ENCODE peak calls at places on chromosomes 3 and 15, in nine cellular contexts. One of them, this sample, is unnamed. For H3K4me1, the result is how much of the 10 kb centered on the place peaks cover.

GRCh38 chr3:190773948-190774347 is 88.5 kb downstream of the GMNC start:
- DNase-seq in upper lobe of right lung: no peak
- DNase-seq in effector memory CD4-positive, alpha-beta T cell: no peak
- DNase-seq in thoracic aorta: no peak
- DNase-seq in lung: no peak
- DNase-seq in mesenchymal stem cell: no peak
- DNase-seq in GM23248: no peak
- DNase-seq in psoas muscle: no peak
- DNase-seq in transverse colon: no peak
- DNase-seq in this sample: no peak

GRCh38 chr3:111852540-111852939 is 6.5 kb upstream of the PHLDB2 start:
- DNase-seq in upper lobe of right lung: no peak
- DNase-seq in effector memory CD4-positive, alpha-beta T cell: no peak
- DNase-seq in thoracic aorta: no peak
- DNase-seq in lung: no peak
- DNase-seq in mesenchymal stem cell: no peak
- DNase-seq in GM23248: no peak
- DNase-seq in psoas muscle: no peak
- DNase-seq in transverse colon: no peak
- DNase-seq in this sample: no peak

GRCh38 chr3:120177151-120177550 is 82.9 kb upstream of the GSK3B start:
- DNase-seq in upper lobe of right lung: no peak
- DNase-seq in effector memory CD4-positive, alpha-beta T cell: no peak
- DNase-seq in thoracic aorta: peak
- DNase-seq in lung: peak
- DNase-seq in mesenchymal stem cell: peak
- DNase-seq in GM23248: peak
- DNase-seq in psoas muscle: peak
- DNase-seq in transverse colon: no peak
- DNase-seq in this sample: no peak

GRCh38 chr3:58880182-58880581 is 169.6 kb downstream of the CFAP20DC start:
- DNase-seq in upper lobe of right lung: no peak
- DNase-seq in effector memory CD4-positive, alpha-beta T cell: no peak
- DNase-seq in thoracic aorta: no peak
- DNase-seq in lung: no peak
- DNase-seq in mesenchymal stem cell: no peak
- DNase-seq in GM23248: peak
- DNase-seq in psoas muscle: no peak
- DNase-seq in transverse colon: no peak
- DNase-seq in this sample: no peak

GRCh38 chr15:73697033-73697467 is 12.9 kb downstream of the CD276 start:
- DNase-seq in upper lobe of right lung: peak
- DNase-seq in effector memory CD4-positive, alpha-beta T cell: peak
- DNase-seq in thoracic aorta: peak
- DNase-seq in lung: peak
- DNase-seq in mesenchymal stem cell: peak
- DNase-seq in GM23248: peak
- DNase-seq in psoas muscle: peak
- DNase-seq in transverse colon: peak
- DNase-seq in this sample: peak

GRCh38 chr15:99361541-99362185 is 110.4 kb downstream of the LRRC28 start:
- DNase-seq in upper lobe of right lung: no peak
- DNase-seq in effector memory CD4-positive, alpha-beta T cell: no peak
- DNase-seq in thoracic aorta: no peak
- DNase-seq in lung: no peak
- DNase-seq in mesenchymal stem cell: no peak
- DNase-seq in GM23248: peak
- DNase-seq in psoas muscle: no peak
- DNase-seq in transverse colon: no peak
- DNase-seq in this sample: no peak

GRCh38 chr3:194129581-194130133 is 6.3 kb upstream of the HES1 start:
- DNase-seq in upper lobe of right lung: no peak
- DNase-seq in effector memory CD4-positive, alpha-beta T cell: no peak
- DNase-seq in thoracic aorta: no peak
- DNase-seq in lung: no peak
- DNase-seq in mesenchymal stem cell: peak
- DNase-seq in GM23248: peak
- DNase-seq in psoas muscle: peak
- DNase-seq in transverse colon: peak
- DNase-seq in this sample: no peak

GRCh38 chr3:142586803-142587406 is 8.4 kb upstream of the ATR start:
- DNase-seq in upper lobe of right lung: no peak
- DNase-seq in effector memory CD4-positive, alpha-beta T cell: no peak
- DNase-seq in thoracic aorta: no peak
- DNase-seq in lung: peak
- DNase-seq in mesenchymal stem cell: peak
- DNase-seq in GM23248: peak
- DNase-seq in psoas muscle: no peak
- DNase-seq in transverse colon: peak
- DNase-seq in this sample: no peak

GRCh38 chr3:66598168-66598567 is 97.3 kb upstream of the LRIG1 start:
- DNase-seq in upper lobe of right lung: no peak
- DNase-seq in effector memory CD4-positive, alpha-beta T cell: no peak
- DNase-seq in thoracic aorta: peak
- DNase-seq in lung: no peak
- DNase-seq in mesenchymal stem cell: no peak
- DNase-seq in GM23248: peak
- DNase-seq in psoas muscle: no peak
- DNase-seq in transverse colon: no peak
- DNase-seq in this sample: no peak

GRCh38 chr3:150251654-150252053 is 156.4 kb upstream of the TSC22D2 start:
- DNase-seq in upper lobe of right lung: no peak
- DNase-seq in effector memory CD4-positive, alpha-beta T cell: no peak
- DNase-seq in thoracic aorta: no peak
- DNase-seq in lung: no peak
- DNase-seq in mesenchymal stem cell: peak
- DNase-seq in GM23248: peak
- DNase-seq in psoas muscle: no peak
- DNase-seq in transverse colon: no peak
- DNase-seq in this sample: no peak

DNA sequence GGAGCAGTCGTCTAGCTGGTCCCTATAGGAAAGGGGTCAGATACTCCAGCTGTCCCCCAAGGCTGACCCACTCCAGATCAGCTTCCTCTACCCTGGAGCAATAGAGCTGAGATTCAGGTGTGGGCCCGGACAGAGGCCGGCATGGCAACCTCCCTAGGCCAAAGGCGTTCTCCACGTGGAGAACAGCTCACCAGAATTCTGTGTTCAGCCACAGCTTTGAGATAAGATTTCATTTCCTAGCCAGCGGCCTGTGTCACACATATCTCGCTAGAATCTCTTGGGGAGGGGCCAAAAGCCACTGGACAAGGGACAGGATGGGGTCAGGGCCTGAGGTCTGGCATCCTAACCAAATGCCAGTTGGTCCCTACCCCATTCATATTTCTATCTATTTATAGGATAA is 20.1 kb downstream of the SRGAP3 start:
- DNase-seq in upper lobe of right lung: no peak
- DNase-seq in effector memory CD4-positive, alpha-beta T cell: no peak
- DNase-seq in thoracic aorta: no peak
- DNase-seq in lung: no peak
- DNase-seq in mesenchymal stem cell: no peak
- DNase-seq in GM23248: no peak
- DNase-seq in psoas muscle: no peak
- DNase-seq in transverse colon: no peak
- DNase-seq in this sample: no peak
- H3K27ac ChIP-seq in upper lobe of right lung: no peak
- H3K27ac ChIP-seq in effector memory CD4-positive, alpha-beta T cell: no peak
- H3K27ac ChIP-seq in thoracic aorta: no peak
- H3K27ac ChIP-seq in lung: no peak
- H3K27ac ChIP-seq in mesenchymal stem cell: no peak
- H3K27ac ChIP-seq in GM23248: no peak
- H3K27ac ChIP-seq in psoas muscle: peak
- H3K27ac ChIP-seq in transverse colon: no peak
- H3K27ac ChIP-seq in this sample: no peak

GRCh38 chr3:158728851-158729250 is 3.4 kb downstream of the RARRES1 start:
- DNase-seq in upper lobe of right lung: no peak
- DNase-seq in effector memory CD4-positive, alpha-beta T cell: no peak
- DNase-seq in thoracic aorta: no peak
- DNase-seq in lung: no peak
- DNase-seq in mesenchymal stem cell: no peak
- DNase-seq in GM23248: no peak
- DNase-seq in psoas muscle: no peak
- DNase-seq in transverse colon: no peak
- DNase-seq in this sample: no peak

GRCh38 chr3:158723991-158724390 is 8.3 kb downstream of the RARRES1 start:
- DNase-seq in upper lobe of right lung: no peak
- DNase-seq in effector memory CD4-positive, alpha-beta T cell: no peak
- DNase-seq in thoracic aorta: no peak
- DNase-seq in lung: no peak
- DNase-seq in mesenchymal stem cell: no peak
- DNase-seq in GM23248: no peak
- DNase-seq in psoas muscle: no peak
- DNase-seq in transverse colon: no peak
- DNase-seq in this sample: no peak

GRCh38 chr3:158731525-158731924 is 732 bp downstream of the RARRES1 start:
- DNase-seq in upper lobe of right lung: no peak
- DNase-seq in effector memory CD4-positive, alpha-beta T cell: no peak
- DNase-seq in thoracic aorta: no peak
- DNase-seq in lung: no peak
- DNase-seq in mesenchymal stem cell: no peak
- DNase-seq in GM23248: no peak
- DNase-seq in psoas muscle: no peak
- DNase-seq in transverse colon: no peak
- DNase-seq in this sample: no peak

GRCh38 chr3:158725348-158725966 is 6.8 kb downstream of the RARRES1 start:
- DNase-seq in upper lobe of right lung: no peak
- DNase-seq in effector memory CD4-positive, alpha-beta T cell: no peak
- DNase-seq in thoracic aorta: peak
- DNase-seq in lung: peak
- DNase-seq in mesenchymal stem cell: peak
- DNase-seq in GM23248: peak
- DNase-seq in psoas muscle: peak
- DNase-seq in transverse colon: peak
- DNase-seq in this sample: no peak

GRCh38 chr3:158727499-158728377 is 4.5 kb downstream of the RARRES1 start:
- DNase-seq in upper lobe of right lung: no peak
- DNase-seq in effector memory CD4-positive, alpha-beta T cell: no peak
- DNase-seq in thoracic aorta: no peak
- DNase-seq in lung: peak
- DNase-seq in mesenchymal stem cell: peak
- DNase-seq in GM23248: peak
- DNase-seq in psoas muscle: no peak
- DNase-seq in transverse colon: peak
- DNase-seq in this sample: no peak
- H3K4me1 ChIP-seq in upper lobe of right lung: under half
- H3K4me1 ChIP-seq in effector memory CD4-positive, alpha-beta T cell: under half
- H3K4me1 ChIP-seq in thoracic aorta: half or more
- H3K4me1 ChIP-seq in lung: under half
- H3K4me1 ChIP-seq in mesenchymal stem cell: under half
- H3K4me1 ChIP-seq in GM23248: under half
- H3K4me1 ChIP-seq in psoas muscle: under half
- H3K4me1 ChIP-seq in transverse colon: half or more
- H3K4me1 ChIP-seq in this sample: under half

GRCh38 chr3:346186-346585 is 149.6 kb downstream of the CHL1 start:
- DNase-seq in upper lobe of right lung: no peak
- DNase-seq in effector memory CD4-positive, alpha-beta T cell: no peak
- DNase-seq in thoracic aorta: no peak
- DNase-seq in lung: no peak
- DNase-seq in mesenchymal stem cell: no peak
- DNase-seq in GM23248: no peak
- DNase-seq in psoas muscle: no peak
- DNase-seq in transverse colon: no peak
- DNase-seq in this sample: no peak
- H3K4me3 ChIP-seq in upper lobe of right lung: no peak
- H3K4me3 ChIP-seq in effector memory CD4-positive, alpha-beta T cell: no peak
- H3K4me3 ChIP-seq in thoracic aorta: no peak
- H3K4me3 ChIP-seq in lung: no peak
- H3K4me3 ChIP-seq in mesenchymal stem cell: no peak
- H3K4me3 ChIP-seq in GM23248: no peak
- H3K4me3 ChIP-seq in psoas muscle: no peak
- H3K4me3 ChIP-seq in transverse colon: no peak
- H3K4me3 ChIP-seq in this sample: no peak

GRCh38 chr15:62147149-62148013 is 17.7 kb downstream of the C2CD4B start:
- DNase-seq in upper lobe of right lung: no peak
- DNase-seq in effector memory CD4-positive, alpha-beta T cell: no peak
- DNase-seq in thoracic aorta: no peak
- DNase-seq in lung: no peak
- DNase-seq in mesenchymal stem cell: no peak
- DNase-seq in GM23248: no peak
- DNase-seq in psoas muscle: no peak
- DNase-seq in transverse colon: no peak
- DNase-seq in this sample: no peak
- H3K27ac ChIP-seq in upper lobe of right lung: no peak
- H3K27ac ChIP-seq in effector memory CD4-positive, alpha-beta T cell: no peak
- H3K27ac ChIP-seq in thoracic aorta: no peak
- H3K27ac ChIP-seq in lung: no peak
- H3K27ac ChIP-seq in mesenchymal stem cell: no peak
- H3K27ac ChIP-seq in GM23248: no peak
- H3K27ac ChIP-seq in psoas muscle: no peak
- H3K27ac ChIP-seq in transverse colon: no peak
- H3K27ac ChIP-seq in this sample: no peak

DNA sequence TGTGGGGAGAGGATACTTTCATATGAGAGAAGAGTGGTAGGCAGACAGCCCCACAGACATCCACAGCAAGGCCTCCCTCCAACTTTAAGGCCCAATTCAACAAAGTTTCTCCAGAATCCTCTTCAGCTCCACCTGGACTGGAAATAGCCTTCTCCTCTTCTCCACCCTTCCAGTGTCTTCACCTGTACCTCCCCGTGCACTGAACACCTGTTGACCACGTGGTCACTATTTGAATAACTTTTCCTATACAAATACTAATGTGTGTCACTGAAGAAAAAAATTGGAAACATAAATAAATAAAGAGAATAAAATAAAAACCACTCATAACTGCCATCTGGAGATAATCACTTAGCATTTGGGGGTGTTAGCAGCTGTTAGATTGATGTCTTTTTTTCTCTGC is 52.9 kb downstream of the CCNL1 start:
- DNase-seq in upper lobe of right lung: no peak
- DNase-seq in effector memory CD4-positive, alpha-beta T cell: no peak
- DNase-seq in thoracic aorta: no peak
- DNase-seq in lung: no peak
- DNase-seq in mesenchymal stem cell: no peak
- DNase-seq in GM23248: no peak
- DNase-seq in psoas muscle: no peak
- DNase-seq in transverse colon: no peak
- DNase-seq in this sample: no peak
- H3K4me1 ChIP-seq in upper lobe of right lung: under half
- H3K4me1 ChIP-seq in effector memory CD4-positive, alpha-beta T cell: under half
- H3K4me1 ChIP-seq in thoracic aorta: under half
- H3K4me1 ChIP-seq in lung: under half
- H3K4me1 ChIP-seq in mesenchymal stem cell: under half
- H3K4me1 ChIP-seq in GM23248: under half
- H3K4me1 ChIP-seq in psoas muscle: under half
- H3K4me1 ChIP-seq in transverse colon: under half
- H3K4me1 ChIP-seq in this sample: under half

GRCh38 chr15:28107894-28108255 is 8.8 kb upstream of the OCA2 start:
- DNase-seq in upper lobe of right lung: no peak
- DNase-seq in effector memory CD4-positive, alpha-beta T cell: no peak
- DNase-seq in thoracic aorta: no peak
- DNase-seq in lung: no peak
- DNase-seq in mesenchymal stem cell: no peak
- DNase-seq in GM23248: no peak
- DNase-seq in psoas muscle: no peak
- DNase-seq in transverse colon: no peak
- DNase-seq in this sample: no peak
- H3K4me3 ChIP-seq in upper lobe of right lung: no peak
- H3K4me3 ChIP-seq in effector memory CD4-positive, alpha-beta T cell: peak
- H3K4me3 ChIP-seq in thoracic aorta: peak
- H3K4me3 ChIP-seq in lung: no peak
- H3K4me3 ChIP-seq in mesenchymal stem cell: no peak
- H3K4me3 ChIP-seq in GM23248: no peak
- H3K4me3 ChIP-seq in psoas muscle: peak
- H3K4me3 ChIP-seq in transverse colon: peak
- H3K4me3 ChIP-seq in this sample: no peak

GRCh38 chr15:92034227-92034626 is 180.7 kb downstream of the SLCO3A1 start:
- DNase-seq in upper lobe of right lung: no peak
- DNase-seq in effector memory CD4-positive, alpha-beta T cell: no peak
- DNase-seq in thoracic aorta: no peak
- DNase-seq in lung: no peak
- DNase-seq in mesenchymal stem cell: no peak
- DNase-seq in GM23248: peak
- DNase-seq in psoas muscle: no peak
- DNase-seq in transverse colon: no peak
- DNase-seq in this sample: no peak
- H3K27ac ChIP-seq in upper lobe of right lung: no peak
- H3K27ac ChIP-seq in effector memory CD4-positive, alpha-beta T cell: no peak
- H3K27ac ChIP-seq in thoracic aorta: peak
- H3K27ac ChIP-seq in lung: no peak
- H3K27ac ChIP-seq in mesenchymal stem cell: no peak
- H3K27ac ChIP-seq in GM23248: no peak
- H3K27ac ChIP-seq in psoas muscle: no peak
- H3K27ac ChIP-seq in transverse colon: no peak
- H3K27ac ChIP-seq in this sample: no peak

This sample was measured in esophagus squamous epithelium.